ENCODE peak calls at places on chromosome 20, in seven cellular contexts. E, J, I, S, Z, W and H are unnamed samples.
A peak's percentile ranks its signal among the peaks of the same experiment; 100 is the strongest.

GRCh38 chr20:37190354-37190753 is 11.0 kb upstream of the MROH8 start:
- DNase-seq in E (no peak), Z (no peak), W (no peak), J (no peak), S (no peak), I (no peak), H (no peak)

GRCh38 chr20:9015984-9016324 is 52.9 kb upstream of the PLCB4 start:
- DNase-seq in S (peak; percentile 56), Z (no peak), I (no peak), W (no peak), J (peak; percentile 49), E (no peak), H (peak; percentile 46)

GRCh38 chr20:48733296-48733790 is 94.5 kb downstream of the PREX1 start:
- DNase-seq in E (no peak), Z (no peak), S (peak; percentile 22), W (no peak), I (no peak), J (peak; percentile 36), H (no peak)

GRCh38 chr20:12528591-12529041 is 480.2 kb upstream of the SPTLC3 start:
- DNase-seq in J (no peak), W (no peak), S (no peak), Z (no peak), I (no peak), E (no peak), H (no peak)

GRCh38 chr20:1872456-1873183 is 22.6 kb upstream of the SIRPA start:
- DNase-seq in I (no peak), E (no peak), S (no peak), Z (no peak), J (no peak), W (no peak), H (no peak)

GRCh38 chr20:24492031-24492607 is 22.7 kb downstream of the SYNDIG1 start:
- DNase-seq in Z (no peak), J (no peak), W (no peak), E (no peak), S (no peak), I (no peak), H (peak; percentile 50)

GRCh38 chr20:22414354-22414753 is 170.0 kb downstream of the FOXA2 start:
- DNase-seq in I (no peak), Z (no peak), S (peak; percentile 81), W (no peak), E (no peak), J (no peak), H (no peak)

GRCh38 chr20:60037120-60037499 is 78.9 kb downstream of the CDH26 start:
- DNase-seq in S (no peak), J (peak; percentile 50), W (no peak), Z (no peak), I (no peak), E (no peak), H (no peak)

GRCh38 chr20:42779216-42779615 is 410.5 kb downstream of the PTPRT start:
- DNase-seq in S (no peak), E (no peak), W (no peak), Z (no peak), J (no peak), I (no peak), H (no peak)

GRCh38 chr20:19944772-19945459 is 72.2 kb upstream of the NAA20 start:
- DNase-seq in W (no peak), S (peak; percentile 32), J (no peak), E (no peak), I (no peak), Z (no peak), H (no peak)

GRCh38 chr20:56817780-56818675 is 188.9 kb downstream of the TFAP2C start:
- DNase-seq in I (no peak), S (no peak), Z (no peak), E (no peak), J (no peak), W (no peak), H (no peak)

GRCh38 chr20:3162080-3162611 is 2.5 kb upstream of the FASTKD5 start:
- DNase-seq in Z (no peak), I (no peak), S (no peak), E (no peak), W (peak; percentile 73), J (no peak), H (no peak)

GRCh38 chr20:9269280-9269971 is 200.5 kb downstream of the PLCB4 start:
- DNase-seq in E (no peak), Z (no peak), J (no peak), S (peak; percentile 47), I (no peak), W (no peak), H (no peak)

GRCh38 chr20:32390999-32391398 is 32.9 kb downstream of the ASXL1 start:
- DNase-seq in Z (no peak), S (peak; percentile 6), J (no peak), E (no peak), I (no peak), W (no peak), H (no peak)

GRCh38 chr20:37417857-37418501 is 72.0 kb downstream of the SRC start:
- DNase-seq in Z (no peak), E (peak; percentile 55), J (no peak), W (no peak), I (no peak), S (peak; percentile 28), H (no peak)

GRCh38 chr20:53738039-53738944 is 144.7 kb upstream of the ZNF217 start:
- DNase-seq in E (peak; percentile 78), J (peak; percentile 90), W (no peak), I (peak; percentile 73), S (peak; percentile 85), Z (peak; percentile 41), H (peak; percentile 64)

GRCh38 chr20:38209736-38210405 is 44.8 kb upstream of the TGM2 start:
- DNase-seq in I (no peak), S (no peak), W (no peak), E (no peak), Z (no peak), J (peak; percentile 75), H (no peak)

GRCh38 chr20:58746551-58747399 is 54.2 kb downstream of the NPEPL1 start:
- DNase-seq in E (no peak), W (peak; percentile 41), S (peak; percentile 41), I (no peak), Z (no peak), J (peak; percentile 9), H (no peak)

GRCh38 chr20:46260480-46260879 is 47.8 kb downstream of the CDH22 start:
- DNase-seq in S (no peak), J (peak; percentile 39), E (no peak), I (peak; percentile 77), Z (no peak), W (no peak), H (no peak)